ENCODE peak calls at places on chromosomes 6 and 20, in four cellular contexts. G is GM23248, A is sigmoid colon, U is stomach. J is an unnamed sample.

GRCh38 chr20:2955257-2955950 is 82.1 kb downstream of the PTPRA start:
- DNase-seq in G (peak; percentile 4), A (no peak), U (no peak), J (no peak)

GRCh38 chr6:29516108-29516507 is 28.4 kb upstream of the MAS1L start:
- DNase-seq in G (peak; percentile 57), A (no peak), U (no peak), J (no peak)

GRCh38 chr6:17096076-17096475 is 5.8 kb upstream of the STMND1 start:
- DNase-seq in G (no peak), A (no peak), U (no peak), J (no peak)

GRCh38 chr6:54586251-54586650 is 260.3 kb upstream of the FAM83B start:
- DNase-seq in G (peak; percentile 37), A (no peak), U (no peak), J (peak; percentile 44)

GRCh38 chr6:116034327-116034726 is 26.4 kb downstream of the FRK start:
- DNase-seq in G (peak; percentile 44), A (no peak), U (no peak), J (no peak)

GRCh38 chr6:107712523-107713213 is 111.4 kb downstream of the SCML4 start:
- DNase-seq in G (peak; percentile 67), A (peak; percentile 81), U (no peak), J (no peak)

GRCh38 chr20:21237956-21238355 is 65.2 kb upstream of the XRN2 start:
- DNase-seq in G (peak; percentile 33), A (no peak), U (no peak), J (no peak)

GRCh38 chr6:55875420-55875819 is at the start of gene BMP5:
- DNase-seq in G (no peak), A (no peak), U (no peak), J (no peak)

GRCh38 chr6:56649053-56649769 is 6.5 kb upstream of the DST start:
- DNase-seq in G (peak; percentile 58), A (no peak), U (no peak), J (peak; percentile 82)

GRCh38 chr20:6502219-6502618 is 265.3 kb upstream of the BMP2 start:
- DNase-seq in G (no peak), A (no peak), U (no peak), J (no peak)

GRCh38 chr6:104653786-104654185 is 205.9 kb downstream of the HACE1 start:
- DNase-seq in G (no peak), A (no peak), U (no peak), J (no peak)

GRCh38 chr20:46939031-46939430 is 44.4 kb downstream of the EYA2 start:
- DNase-seq in G (peak; percentile 43), A (no peak), U (no peak), J (no peak)

GRCh38 chr6:22448311-22448711 is 121.1 kb upstream of the HDGFL1 start:
- DNase-seq in G (no peak), A (no peak), U (no peak), J (no peak)

GRCh38 chr6:53300656-53301551 is 47.8 kb downstream of the ELOVL5 start:
- DNase-seq in G (peak; percentile 45), A (no peak), U (no peak), J (peak; percentile 35)

GRCh38 chr20:19660808-19661378 is 97.2 kb upstream of the RIN2 start:
- DNase-seq in G (no peak), A (no peak), U (no peak), J (no peak)

GRCh38 chr6:69631552-69632346 is 165.1 kb downstream of the LMBRD1 start:
- DNase-seq in G (no peak), A (no peak), U (no peak), J (no peak)

GRCh38 chr20:36270744-36271638 is 34.7 kb downstream of the AAR2 start:
- DNase-seq in G (no peak), A (peak; percentile 50), U (no peak), J (no peak)

GRCh38 chr6:162306616-162307015 is 420.9 kb downstream of the PRKN start:
- DNase-seq in G (no peak), A (no peak), U (no peak), J (no peak)

GRCh38 chr6:54026652-54027400 is 84.4 kb upstream of the MLIP start:
- DNase-seq in G (no peak), A (no peak), U (no peak), J (peak; percentile 64)

GRCh38 chr20:11387189-11387754 is 530.4 kb upstream of the BTBD3 start:
- DNase-seq in G (peak; percentile 85), A (no peak), U (no peak), J (no peak)

GRCh38 chr6:6193221-6193745 is 127.2 kb downstream of the F13A1 start:
- DNase-seq in G (peak; percentile 24), A (no peak), U (no peak), J (no peak)

GRCh38 chr20:52984451-52984810 is 12.3 kb downstream of the TSHZ2 start:
- DNase-seq in G (no peak), A (no peak), U (no peak), J (no peak)

GRCh38 chr20:23049933-23050838 is 714 bp upstream of the THBD start:
- DNase-seq in G (peak; percentile 68), A (peak; percentile 72), U (peak; percentile 71), J (peak; percentile 17)

GRCh38 chr6:7691675-7692452 is 34.0 kb upstream of the BMP6 start:
- DNase-seq in G (peak; percentile 88), A (no peak), U (no peak), J (peak; percentile 25)

GRCh38 chr6:56984884-56985283 is 30.0 kb downstream of the BEND6 start:
- DNase-seq in G (no peak), A (no peak), U (no peak), J (no peak)

GRCh38 chr20:40689100-40689942 is at the start of gene MAFB:
- DNase-seq in G (peak; percentile 98), A (peak; percentile 96), U (peak; percentile 88), J (peak; percentile 91)

GRCh38 chr20:37518059-37518458 is 3.0 kb upstream of the NNAT start:
- DNase-seq in G (no peak), A (no peak), U (peak; percentile 17), J (no peak)

GRCh38 chr20:48307277-48307676 is 520.5 kb downstream of the PREX1 start:
- DNase-seq in G (no peak), A (no peak), U (no peak), J (no peak)
- H3K27me3 ChIP-seq in G (peaks cover 37% of the 10 kb centered on the region), A (no peaks in the 10 kb centered on the region), U (no peaks in the 10 kb centered on the region), J (no peaks in the 10 kb centered on the region)

GRCh38 chr6:89680551-89680950 is 42.0 kb upstream of the LYRM2 start:
- DNase-seq in G (no peak), A (no peak), U (no peak), J (no peak)
- H3K36me3 ChIP-seq in G (peaks cover 36% of the 10 kb centered on the region), A (peaks cover 4% of the 10 kb centered on the region), U (peaks cover 100% of the 10 kb centered on the region), J (peaks cover 18% of the 10 kb centered on the region)

GRCh38 chr6:40848868-40849524 is 190.0 kb downstream of the UNC5CL start:
- DNase-seq in G (no peak), A (no peak), U (no peak), J (no peak)
- H3K27me3 ChIP-seq in G (no peaks in the 10 kb centered on the region), A (no peaks in the 10 kb centered on the region), U (no peaks in the 10 kb centered on the region), J (no peaks in the 10 kb centered on the region)

DNA sequence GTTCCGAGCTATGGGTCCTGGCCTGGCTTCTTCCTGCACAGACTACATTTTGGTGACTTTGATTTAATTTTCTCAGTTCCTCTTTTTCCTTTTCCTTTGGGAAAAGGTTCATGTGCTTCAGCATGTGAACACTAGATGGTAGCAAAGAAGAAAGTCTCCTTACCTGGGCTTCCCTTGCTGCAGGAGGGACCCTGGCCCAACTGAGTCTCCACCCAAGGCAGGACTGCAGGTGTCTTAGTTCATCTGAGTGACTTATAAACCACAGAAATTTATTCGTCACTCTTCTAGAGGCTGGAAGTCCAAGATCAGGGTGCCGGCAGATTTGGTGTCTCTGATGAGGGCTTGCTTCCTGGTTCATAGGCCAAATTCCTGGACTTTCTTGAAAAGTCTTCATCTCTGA is 163.2 kb downstream of the SYCP2 start:
- DNase-seq in G (no peak), A (peak; percentile 20), U (no peak), J (peak; percentile 65)
- H3K36me3 ChIP-seq in G (no peaks in the 10 kb centered on the region), A (no peaks in the 10 kb centered on the region), U (no peaks in the 10 kb centered on the region), J (no peaks in the 10 kb centered on the region)

GRCh38 chr20:688809-689208 is 13.2 kb upstream of the SCRT2 start:
- DNase-seq in G (peak; percentile 65), A (no peak), U (no peak), J (no peak)

GRCh38 chr20:680638-681037 is 5.0 kb upstream of the SCRT2 start:
- DNase-seq in G (no peak), A (no peak), U (no peak), J (no peak)

GRCh38 chr20:687468-688203 is 12.0 kb upstream of the SCRT2 start:
- DNase-seq in G (no peak), A (no peak), U (no peak), J (no peak)

GRCh38 chr20:682123-682522 is 6.5 kb upstream of the SCRT2 start:
- DNase-seq in G (no peak), A (no peak), U (no peak), J (no peak)

DNA sequence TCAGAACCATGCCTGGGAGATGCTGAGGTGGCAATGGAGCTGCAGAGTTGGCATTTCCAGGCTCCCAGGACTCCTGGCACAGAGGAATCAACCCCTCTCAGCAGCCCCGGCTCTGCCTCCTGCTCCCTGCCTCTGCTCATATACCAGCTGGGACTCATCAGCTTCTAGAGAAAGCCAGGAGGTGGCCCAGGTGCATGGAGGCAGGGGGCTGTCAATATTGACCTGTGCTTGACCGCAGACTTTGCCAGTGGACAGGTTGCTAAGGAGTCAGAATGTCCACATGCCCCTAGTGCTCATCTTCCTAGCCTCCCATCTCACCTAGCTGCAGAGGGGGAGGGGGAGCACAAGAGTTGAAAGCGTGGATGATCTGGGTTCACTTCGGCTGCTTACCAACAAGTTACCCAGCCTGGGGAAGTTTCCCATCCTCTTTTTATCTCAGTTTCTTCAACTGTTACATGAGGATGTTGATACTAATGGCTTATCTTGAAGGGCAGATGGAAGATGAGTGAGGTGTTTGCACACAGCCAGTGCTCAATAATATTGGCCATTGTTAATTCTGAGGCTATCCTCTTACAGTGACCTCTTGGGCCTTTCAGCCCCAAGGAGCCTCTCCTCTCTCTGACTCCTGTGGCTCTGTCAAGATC is 9.2 kb upstream of the SCRT2 start:
- DNase-seq in G (no peak), A (no peak), U (no peak), J (no peak)
- H3K27me3 ChIP-seq in G (peaks cover 37% of the 10 kb centered on the region), A (peaks cover 91% of the 10 kb centered on the region), U (no peaks in the 10 kb centered on the region), J (no peaks in the 10 kb centered on the region)

GRCh38 chr6:143863754-143864153 is 520 bp upstream of the ZC2HC1B start:
- DNase-seq in G (no peak), A (no peak), U (no peak), J (no peak)

GRCh38 chr6:143864234-143864633 is at the start of gene ZC2HC1B:
- DNase-seq in G (no peak), A (no peak), U (no peak), J (no peak)

GRCh38 chr6:143857651-143858050 is 6.6 kb upstream of the ZC2HC1B start:
- DNase-seq in G (no peak), A (no peak), U (no peak), J (no peak)

GRCh38 chr6:143860111-143860510 is 4.2 kb upstream of the ZC2HC1B start:
- DNase-seq in G (no peak), A (no peak), U (no peak), J (no peak)
- H3K36me3 ChIP-seq in G (peaks cover 82% of the 10 kb centered on the region), A (peaks cover 21% of the 10 kb centered on the region), U (peaks cover 100% of the 10 kb centered on the region), J (peaks cover 10% of the 10 kb centered on the region)

DNA sequence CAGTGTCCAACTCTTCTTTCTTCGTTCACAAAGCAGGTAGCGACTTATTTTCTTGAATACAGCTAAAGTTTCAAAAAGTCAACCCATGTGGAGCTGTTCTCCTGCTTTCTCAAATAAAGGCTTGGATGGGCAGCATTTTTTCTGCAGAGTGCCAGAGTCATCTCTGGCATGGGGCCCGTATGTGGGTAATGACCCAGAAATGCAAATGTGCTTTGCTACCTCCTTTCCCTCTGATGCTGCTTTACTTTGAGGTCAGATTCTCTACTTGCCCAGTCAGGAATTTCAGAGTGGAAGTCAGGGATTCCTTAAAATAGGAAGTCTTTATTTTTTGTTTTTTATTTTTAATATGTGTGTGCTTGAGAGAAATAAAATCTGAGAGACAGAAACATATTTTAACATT is 4.9 kb downstream of the NKAIN2 start:
- DNase-seq in G (no peak), A (no peak), U (no peak), J (no peak)
- H3K27me3 ChIP-seq in G (peaks cover 49% of the 10 kb centered on the region), A (peaks cover 34% of the 10 kb centered on the region), U (no peaks in the 10 kb centered on the region), J (peaks cover 8% of the 10 kb centered on the region)